ENCODE peak calls at places on chromosomes 6 and 20, in nine cellular contexts. O is activated T-helper 1 cell treated with anti-CD3 and anti-CD28 coated beads, Interleukin-2, amount 50 U/mL, for 16 hours; J is HS-27A; M is stimulated activated CD4-positive, alpha-beta T cell treated with anti-CD3 and anti-CD28 coated beads, Interleukin-2, amount 100 ng/mL, for 48 hours; E is WERI-Rb-1; F is NCI-H2081; A is small intestine; H is A549; Y is activated CD4-positive, CD25-positive, alpha-beta regulatory T cell treated with anti-CD3 and anti-CD28 coated beads, Interleukin-2, amount 50 U/mL, for 16 hours. N is an unnamed sample.

GRCh38 chr6:56335733-56336132 is 88.4 kb upstream of the COL21A1 start:
- DNase-seq in O (no peak), J (no peak), M (no peak), E (no peak), F (no peak), A (no peak), H (peak; percentile 19), Y (no peak), N (no peak)

GRCh38 chr6:154284313-154284853 is 72.2 kb downstream of the IPCEF1 start:
- DNase-seq in O (no peak), J (no peak), M (no peak), E (no peak), F (no peak), A (no peak), H (no peak), Y (no peak), N (no peak)

GRCh38 chr6:30836431-30836866 is 47.9 kb upstream of the DDR1 start:
- DNase-seq in O (no peak), J (no peak), M (no peak), E (no peak), F (no peak), A (no peak), H (no peak), Y (no peak), N (no peak)

GRCh38 chr20:33277471-33278441 is 5.3 kb upstream of the BPIFB1 start:
- DNase-seq in O (no peak), J (no peak), M (no peak), E (no peak), F (no peak), A (no peak), H (no peak), Y (no peak), N (peak; percentile 53)

GRCh38 chr6:69974193-69974592 is 107.8 kb downstream of the COL19A1 start:
- DNase-seq in O (no peak), J (no peak), M (no peak), E (no peak), F (no peak), A (no peak), H (no peak), Y (no peak), N (no peak)

GRCh38 chr6:100806280-100806679 is 74.8 kb downstream of the ASCC3 start:
- DNase-seq in O (no peak), J (no peak), M (no peak), E (no peak), F (no peak), A (no peak), H (no peak), Y (no peak), N (no peak)

GRCh38 chr6:49269190-49269589 is 193.9 kb downstream of the MMUT start:
- DNase-seq in O (no peak), J (no peak), M (no peak), E (no peak), F (no peak), A (no peak), H (no peak), Y (no peak), N (no peak)

GRCh38 chr6:4632411-4632810 is 143.8 kb upstream of the CDYL start:
- DNase-seq in O (no peak), J (no peak), M (no peak), E (no peak), F (no peak), A (no peak), H (no peak), Y (no peak), N (no peak)

GRCh38 chr6:97053643-97054411 is 129.3 kb downstream of the KLHL32 start:
- DNase-seq in O (no peak), J (no peak), M (no peak), E (no peak), F (no peak), A (peak; percentile 12), H (no peak), Y (no peak), N (no peak)

GRCh38 chr20:57308451-57309410 is 20.9 kb upstream of the SPO11 start:
- DNase-seq in O (no peak), J (no peak), M (no peak), E (no peak), F (no peak), A (no peak), H (no peak), Y (no peak), N (no peak)

GRCh38 chr6:65524232-65524631 is 182.8 kb downstream of the EYS start:
- DNase-seq in O (no peak), J (no peak), M (no peak), E (no peak), F (no peak), A (no peak), H (no peak), Y (no peak), N (no peak)

GRCh38 chr20:50510706-50511401 is 671 bp downstream of the PTPN1 start:
- DNase-seq in O (no peak), J (no peak), M (no peak), E (no peak), F (no peak), A (peak; percentile 33), H (no peak), Y (no peak), N (peak; percentile 57)

GRCh38 chr20:17504326-17504897 is 26.8 kb downstream of the BFSP1 start:
- DNase-seq in O (no peak), J (no peak), M (no peak), E (no peak), F (no peak), A (peak; percentile 9), H (no peak), Y (no peak), N (no peak)

GRCh38 chr6:169247419-169247818 is 6.2 kb downstream of the THBS2 start:
- DNase-seq in O (no peak), J (no peak), M (no peak), E (no peak), F (no peak), A (no peak), H (no peak), Y (no peak), N (no peak)

GRCh38 chr6:27038498-27038897 is 209.0 kb upstream of the PRSS16 start:
- DNase-seq in O (no peak), J (no peak), M (no peak), E (no peak), F (no peak), A (no peak), H (no peak), Y (no peak), N (peak; percentile 81)

GRCh38 chr6:133855599-133855972 is 33.3 kb upstream of the TCF21 start:
- DNase-seq in O (no peak), J (no peak), M (no peak), E (no peak), F (no peak), A (no peak), H (no peak), Y (no peak), N (no peak)

GRCh38 chr20:53559816-53560215 is 33.8 kb downstream of the ZNF217 start:
- DNase-seq in O (no peak), J (no peak), M (no peak), E (no peak), F (no peak), A (no peak), H (no peak), Y (no peak), N (no peak)

GRCh38 chr6:38750968-38751615 is 36.0 kb downstream of the DNAH8 start:
- DNase-seq in O (no peak), J (no peak), M (peak; percentile 29), E (no peak), F (no peak), A (no peak), H (no peak), Y (no peak), N (no peak)

N was measured in HepG2.